ENCODE peak calls at places on chromosomes 16 and 17, in seven cellular contexts. E is T-helper 1 cell, O is NCI-H1092, J is neural crest cell, F is thoracic aorta, U is Kasumi-1, G is choroid plexus epithelial cell. C is an unnamed sample.

GRCh38 chr16:69187891-69188451 is 1.0 kb downstream of the SNTB2 start:
- DNase-seq in U (peak), E (peak), F (no peak), O (peak), G (no peak), J (peak), C (peak)

GRCh38 chr16:72875291-72876036 is 172.5 kb downstream of the ZFHX3 start:
- DNase-seq in E (no peak), G (peak), O (no peak), U (peak), J (no peak), F (no peak), C (no peak)

GRCh38 chr17:39781028-39781800 is 43.5 kb downstream of the GRB7 start:
- DNase-seq in O (no peak), U (no peak), G (peak), F (no peak), J (no peak), E (no peak), C (no peak)

GRCh38 chr16:70577256-70577698 is 53.7 kb downstream of the SF3B3 start:
- DNase-seq in F (peak), E (no peak), O (no peak), J (no peak), G (no peak), U (no peak), C (no peak)

GRCh38 chr17:4082136-4082924 is 60.5 kb downstream of the ZZEF1 start:
- DNase-seq in F (no peak), G (no peak), U (no peak), J (no peak), O (no peak), E (no peak), C (no peak)

GRCh38 chr17:19752216-19753048 is 4.3 kb upstream of the ALDH3A1 start:
- DNase-seq in U (no peak), F (no peak), E (no peak), O (no peak), J (no peak), G (no peak), C (no peak)

GRCh38 chr17:46977750-46978488 is 1.1 kb downstream of the RPRML start:
- DNase-seq in G (no peak), U (no peak), O (no peak), E (no peak), F (no peak), J (no peak), C (no peak)

GRCh38 chr17:47875586-47875985 is 20.4 kb upstream of the SP2 start:
- DNase-seq in J (no peak), O (no peak), G (no peak), E (no peak), U (no peak), F (no peak), C (no peak)

GRCh38 chr17:41403409-41404023 is 6.1 kb upstream of the KRT31 start:
- DNase-seq in U (no peak), O (no peak), J (no peak), E (peak), F (no peak), G (no peak), C (no peak)

GRCh38 chr16:53898993-53899392 is 195.0 kb downstream of the FTO start:
- DNase-seq in E (no peak), F (no peak), O (no peak), G (peak), U (no peak), J (no peak), C (no peak)

GRCh38 chr16:83355570-83356218 is 452.1 kb upstream of the HSBP1 start:
- DNase-seq in G (no peak), E (no peak), J (no peak), U (no peak), O (no peak), F (no peak), C (no peak)

GRCh38 chr16:23902223-23903000 is 66.6 kb downstream of the PRKCB start:
- DNase-seq in F (no peak), E (no peak), J (no peak), O (no peak), G (no peak), U (no peak), C (no peak)

GRCh38 chr17:78278139-78278741 is 46.8 kb downstream of the TMEM235 start:
- DNase-seq in O (no peak), J (no peak), G (no peak), F (no peak), E (peak), U (no peak), C (no peak)

GRCh38 chr17:75749545-75750389 is 15.2 kb downstream of the GALK1 start:
- DNase-seq in U (peak), E (peak), F (peak), G (peak), J (peak), O (peak), C (peak)

GRCh38 chr17:40303706-40304450 is 5.1 kb upstream of the RARA start:
- DNase-seq in J (no peak), E (no peak), F (no peak), U (no peak), G (peak), O (peak), C (no peak)

GRCh38 chr17:42750730-42751356 is 6.0 kb upstream of the EZH1 start:
- DNase-seq in J (no peak), E (no peak), U (peak), O (no peak), G (no peak), F (no peak), C (no peak)

GRCh38 chr17:35313875-35314409 is 59.5 kb downstream of the SLFN11 start:
- DNase-seq in E (peak), U (no peak), J (no peak), G (no peak), F (no peak), O (no peak), C (peak)

GRCh38 chr17:80931421-80932265 is 60.0 kb upstream of the CHMP6 start:
- DNase-seq in G (peak), U (no peak), E (no peak), J (no peak), O (no peak), F (no peak), C (no peak)

GRCh38 chr16:27169511-27170071 is 33.7 kb upstream of the KDM8 start:
- DNase-seq in U (peak), E (peak), F (no peak), O (peak), J (no peak), G (peak), C (peak)

GRCh38 chr17:37607637-37608368 is 1.4 kb downstream of the SYNRG start:
- DNase-seq in E (peak), G (no peak), O (no peak), J (no peak), F (no peak), U (no peak), C (no peak)

GRCh38 chr17:29607557-29608195 is 14.7 kb downstream of the ANKRD13B start:
- DNase-seq in U (no peak), G (no peak), J (no peak), E (no peak), F (no peak), O (no peak), C (no peak)

GRCh38 chr16:22373662-22374310 is 633 bp downstream of the CDR2 start:
- DNase-seq in E (peak), G (no peak), J (peak), O (no peak), U (no peak), F (no peak), C (peak)

GRCh38 chr17:9644910-9645751 is at the start of gene USP43:
- DNase-seq in E (no peak), J (peak), G (peak), U (peak), O (no peak), F (no peak), C (no peak)

GRCh38 chr16:89152831-89153700 is 18.5 kb upstream of the CDH15 start:
- DNase-seq in E (no peak), U (no peak), G (no peak), J (no peak), F (no peak), O (no peak), C (no peak)

GRCh38 chr17:77440571-77440981 is 299.8 kb downstream of the SEC14L1 start:
- DNase-seq in U (peak), J (no peak), E (peak), O (no peak), G (no peak), F (no peak), C (no peak)

GRCh38 chr17:55693244-55694216 is 29.1 kb downstream of the TMEM100 start:
- DNase-seq in U (no peak), E (no peak), F (no peak), G (peak), J (no peak), O (no peak), C (no peak)

GRCh38 chr16:46745594-46745993 is 2.5 kb downstream of the MYLK3 start:
- DNase-seq in F (no peak), G (no peak), J (no peak), E (no peak), O (no peak), U (no peak), C (no peak)

GRCh38 chr17:21285164-21286065 is 904 bp downstream of the MAP2K3 start:
- DNase-seq in G (peak), F (no peak), E (no peak), U (no peak), O (no peak), J (no peak), C (no peak)

GRCh38 chr16:56701534-56701933 is 19.3 kb downstream of the MT1X start:
- DNase-seq in U (no peak), J (no peak), E (no peak), F (no peak), G (no peak), O (no peak), C (no peak)

GRCh38 chr17:65609749-65610148 is 48.3 kb upstream of the AXIN2 start:
- DNase-seq in O (no peak), E (no peak), J (no peak), U (no peak), G (peak), F (no peak), C (no peak)

GRCh38 chr17:77840156-77840555 is 118.3 kb upstream of the TNRC6C start:
- DNase-seq in F (no peak), O (no peak), U (no peak), J (no peak), G (peak), E (no peak), C (no peak)

GRCh38 chr17:68197997-68198930 is 49.6 kb upstream of the AMZ2 start:
- DNase-seq in O (no peak), U (no peak), J (no peak), E (no peak), F (no peak), G (no peak), C (no peak)